ENCODE peak calls at places on chromosomes 11 and 22, in ten cellular contexts. U is activated T-cell treated with anti-CD3 and anti-CD28 coated beads for 1 hour; H is CD8-positive, alpha-beta T cell; B is EH; L is stimulated activated CD8-positive, alpha-beta memory T cell treated with anti-CD3 and anti-CD28 coated beads, Interleukin-4, amount 100 ng/mL, for 4 hours; T is HS-5; S is NCI-H774; R is ovary; N is CD8-positive, alpha-beta memory T cell; O is stimulated activated CD4-positive, alpha-beta T cell treated with anti-CD3 and anti-CD28 coated beads, Interleukin-12 subunit alpha, Interleukin-12 subunit beta, amount 100 ng/mL, for 48 hours. M is an unnamed sample.

GRCh38 chr11:2316963-2317244 is 15.1 kb downstream of the TSPAN32 start:
- DNase-seq in R (no peak), O (no peak), L (no peak), B (no peak), N (no peak), T (no peak), S (no peak), H (no peak), U (no peak), M (no peak)

GRCh38 chr11:47539681-47540039 is 13.3 kb downstream of the CELF1 start:
- DNase-seq in S (no peak), O (no peak), N (no peak), T (no peak), B (no peak), H (no peak), R (no peak), L (no peak), U (no peak), M (no peak)

GRCh38 chr11:70666336-70666735 is 268.0 kb downstream of the CTTN start:
- DNase-seq in S (no peak), O (no peak), R (no peak), B (no peak), N (no peak), L (no peak), U (no peak), T (no peak), H (no peak), M (no peak)

GRCh38 chr11:106524446-106524845 is 447.0 kb downstream of the AASDHPPT start:
- DNase-seq in S (no peak), L (no peak), H (no peak), R (no peak), T (no peak), O (no peak), B (no peak), U (no peak), N (no peak), M (no peak)

GRCh38 chr11:68053981-68054812 is 15.4 kb downstream of the TCIRG1 start:
- DNase-seq in H (no peak), R (no peak), B (peak; percentile 6), N (no peak), U (no peak), S (no peak), T (no peak), L (no peak), O (no peak), M (no peak)

GRCh38 chr11:63837027-63837688 is 1.8 kb upstream of the MARK2 start:
- DNase-seq in B (peak; percentile 77), S (peak; percentile 68), T (no peak), O (peak; percentile 80), N (peak; percentile 82), L (no peak), U (peak; percentile 66), H (peak; percentile 84), R (peak; percentile 81), M (peak; percentile 87)

GRCh38 chr22:44928064-44928463 is 81.7 kb downstream of the PHF21B start:
- DNase-seq in L (no peak), R (no peak), U (no peak), H (no peak), O (no peak), S (no peak), N (no peak), B (no peak), T (no peak), M (no peak)

GRCh38 chr11:122116591-122116990 is 576 bp upstream of the BLID start:
- DNase-seq in N (no peak), H (no peak), T (no peak), O (no peak), U (no peak), B (peak; percentile 50), S (no peak), L (no peak), R (no peak), M (no peak)

GRCh38 chr11:128903248-128904041 is 12.3 kb downstream of the KCNJ5 start:
- DNase-seq in N (no peak), H (no peak), L (no peak), S (no peak), R (no peak), B (peak; percentile 23), T (no peak), O (no peak), U (no peak), M (no peak)

GRCh38 chr11:112469376-112469775 is 208.7 kb upstream of the PLET1 start:
- DNase-seq in S (no peak), L (no peak), T (no peak), O (no peak), B (no peak), U (no peak), R (no peak), N (no peak), H (no peak), M (no peak)

GRCh38 chr11:3096909-3097395 is 39.7 kb upstream of the CARS1 start:
- DNase-seq in H (no peak), T (no peak), L (no peak), N (no peak), O (no peak), B (no peak), U (no peak), S (no peak), R (no peak), M (no peak)

GRCh38 chr22:17167486-17167885 is 8.4 kb upstream of the HDHD5 start:
- DNase-seq in S (no peak), L (no peak), H (no peak), R (peak; percentile 44), T (no peak), O (no peak), U (no peak), N (no peak), B (no peak), M (no peak)

M was measured in hepatocyte.